ENCODE peak calls at places on chromosomes 5 and 9, in five cellular contexts. R is tibial artery, U is NCI-H1417, V is GM23338, B is NCI-H2029 treated with DMSO at 0.1 percent for 48 hours. P is an unnamed sample.

GRCh38 chr9:121527371-121527770 is 27.7 kb upstream of the GGTA1 start:
- DNase-seq in R (no peak), U (no peak), V (no peak), B (no peak), P (no peak)

GRCh38 chr5:88190106-88190834 is 78.4 kb downstream of the TMEM161B start:
- DNase-seq in R (no peak), U (no peak), V (peak), B (no peak), P (no peak)

GRCh38 chr5:56168066-56168478 is 65.1 kb downstream of the ANKRD55 start:
- DNase-seq in R (no peak), U (no peak), V (no peak), B (no peak), P (no peak)

GRCh38 chr9:119974026-119974425 is 604.8 kb upstream of the BRINP1 start:
- DNase-seq in R (no peak), U (no peak), V (no peak), B (peak), P (no peak)

GRCh38 chr9:88998911-88999310 is 7.6 kb downstream of the S1PR3 start:
- DNase-seq in R (peak), U (no peak), V (no peak), B (no peak), P (no peak)

GRCh38 chr5:6359941-6360683 is 18.2 kb downstream of the MED10 start:
- DNase-seq in R (no peak), U (no peak), V (peak), B (no peak), P (no peak)

GRCh38 chr9:73143606-73144328 is 7.9 kb upstream of the ANXA1 start:
- DNase-seq in R (no peak), U (no peak), V (no peak), B (no peak), P (no peak)

GRCh38 chr5:67030289-67031069 is 166.1 kb downstream of the CD180 start:
- DNase-seq in R (no peak), U (no peak), V (no peak), B (no peak), P (no peak)

GRCh38 chr9:136051568-136052432 is 43.3 kb downstream of the NACC2 start:
- DNase-seq in R (peak), U (peak), V (peak), B (peak), P (peak)

GRCh38 chr5:624118-624950 is 12.2 kb downstream of the CEP72 start:
- DNase-seq in R (no peak), U (no peak), V (no peak), B (no peak), P (no peak)

GRCh38 chr5:10018670-10019069 is 231.0 kb downstream of the ATPSCKMT start:
- DNase-seq in R (no peak), U (no peak), V (no peak), B (no peak), P (no peak)

GRCh38 chr5:123007292-123007691 is 29.2 kb downstream of the PPIC start:
- DNase-seq in R (no peak), U (peak), V (peak), B (no peak), P (no peak)

GRCh38 chr9:110835404-110835803 is 166.8 kb downstream of the MUSK start:
- DNase-seq in R (no peak), U (no peak), V (peak), B (no peak), P (no peak)

GRCh38 chr9:80175286-80175906 is 603.6 kb downstream of the TLE4 start:
- DNase-seq in R (no peak), U (peak), V (peak), B (peak), P (no peak)

GRCh38 chr5:137753986-137754235 is 252 bp downstream of the HNRNPA0 start:
- DNase-seq in R (no peak), U (no peak), V (no peak), B (no peak), P (no peak)

GRCh38 chr5:150559701-150560100 is 51.8 kb downstream of the NDST1 start:
- DNase-seq in R (no peak), U (no peak), V (no peak), B (no peak), P (no peak)

P was measured in DMS153.